ENCODE peak calls at places on chromosome 19, in five cellular contexts. N is tibial nerve; R is heart left ventricle; S is CD4-positive, CD25-positive, alpha-beta regulatory T cell; I is CD4-positive, alpha-beta memory T cell. U is an unnamed sample. For H3K4me1, the result is how much of the 10 kb centered on the place peaks cover.

GRCh38 chr19:38880882-38881609 is 3.0 kb upstream of the RINL start:
- DNase-seq in N (no peak), R (no peak), S (no peak), I (no peak), U (no peak)

GRCh38 chr19:23286477-23286876 is 36.3 kb upstream of the ZNF724 start:
- DNase-seq in N (no peak), R (no peak), S (no peak), I (no peak), U (no peak)

GRCh38 chr19:29683009-29683408 is 17.7 kb downstream of the PLEKHF1 start:
- DNase-seq in N (no peak), R (no peak), S (no peak), I (no peak), U (no peak)

GRCh38 chr19:32866564-32867265 is 2.9 kb downstream of the SLC7A9 start:
- DNase-seq in N (no peak), R (no peak), S (no peak), I (no peak), U (no peak)

GRCh38 chr19:38068851-38069250 is 155.2 kb downstream of the DPF1 start:
- DNase-seq in N (no peak), R (no peak), S (no peak), I (no peak), U (no peak)

GRCh38 chr19:28577199-28577598 is 635.8 kb downstream of the UQCRFS1 start:
- DNase-seq in N (no peak), R (no peak), S (no peak), I (no peak), U (no peak)

GRCh38 chr19:6087074-6087506 is 23.2 kb downstream of the RFX2 start:
- DNase-seq in N (no peak), R (no peak), S (no peak), I (no peak), U (no peak)

GRCh38 chr19:6060600-6061391 is 49.5 kb downstream of the RFX2 start:
- DNase-seq in N (no peak), R (no peak), S (no peak), I (no peak), U (no peak)

GRCh38 chr19:50414850-50415660 is 3.7 kb upstream of the SPIB start:
- DNase-seq in N (peak), R (peak), S (peak), I (peak), U (peak)

GRCh38 chr19:11096210-11096841 is 7.1 kb downstream of the LDLR start:
- DNase-seq in N (no peak), R (peak), S (peak), I (peak), U (peak)

GRCh38 chr19:38949580-38950367 is 19.0 kb downstream of the MRPS12 start:
- DNase-seq in N (peak), R (peak), S (peak), I (peak), U (peak)

GRCh38 chr19:50418186-50419021 is at the start of gene SPIB:
- DNase-seq in N (no peak), R (no peak), S (no peak), I (no peak), U (no peak)

GRCh38 chr19:42225718-42226292 is 5.7 kb downstream of the ZNF526 start:
- DNase-seq in N (no peak), R (no peak), S (no peak), I (no peak), U (no peak)

GRCh38 chr19:38839816-38840582 is 8.4 kb upstream of the ECH1 start:
- DNase-seq in N (no peak), R (peak), S (no peak), I (no peak), U (no peak)

GRCh38 chr19:2461751-2462634 is 5.2 kb upstream of the LMNB2 start:
- DNase-seq in N (no peak), R (peak), S (peak), I (peak), U (peak)
- H3K27ac ChIP-seq in N (no peak), R (no peak), S (peak), I (peak), U (no peak)

GRCh38 chr19:46620716-46621115 is 4.2 kb downstream of the PTGIR start:
- DNase-seq in N (no peak), R (peak), S (no peak), I (no peak), U (no peak)

GRCh38 chr19:46622118-46622446 is 2.8 kb downstream of the PTGIR start:
- DNase-seq in N (no peak), R (no peak), S (no peak), I (no peak), U (peak)

GRCh38 chr19:46618670-46619231 is 6.1 kb downstream of the PTGIR start:
- DNase-seq in N (no peak), R (peak), S (no peak), I (peak), U (no peak)

GRCh38 chr19:46621191-46622117 is 3.4 kb downstream of the PTGIR start:
- DNase-seq in N (no peak), R (peak), S (no peak), I (no peak), U (peak)

GRCh38 chr19:46620267-46620666 is 4.6 kb downstream of the PTGIR start:
- DNase-seq in N (no peak), R (no peak), S (no peak), I (no peak), U (no peak)
- H3K4me1 ChIP-seq in N (half or more), R (under half), S (half or more), I (half or more), U (half or more)

DNA sequence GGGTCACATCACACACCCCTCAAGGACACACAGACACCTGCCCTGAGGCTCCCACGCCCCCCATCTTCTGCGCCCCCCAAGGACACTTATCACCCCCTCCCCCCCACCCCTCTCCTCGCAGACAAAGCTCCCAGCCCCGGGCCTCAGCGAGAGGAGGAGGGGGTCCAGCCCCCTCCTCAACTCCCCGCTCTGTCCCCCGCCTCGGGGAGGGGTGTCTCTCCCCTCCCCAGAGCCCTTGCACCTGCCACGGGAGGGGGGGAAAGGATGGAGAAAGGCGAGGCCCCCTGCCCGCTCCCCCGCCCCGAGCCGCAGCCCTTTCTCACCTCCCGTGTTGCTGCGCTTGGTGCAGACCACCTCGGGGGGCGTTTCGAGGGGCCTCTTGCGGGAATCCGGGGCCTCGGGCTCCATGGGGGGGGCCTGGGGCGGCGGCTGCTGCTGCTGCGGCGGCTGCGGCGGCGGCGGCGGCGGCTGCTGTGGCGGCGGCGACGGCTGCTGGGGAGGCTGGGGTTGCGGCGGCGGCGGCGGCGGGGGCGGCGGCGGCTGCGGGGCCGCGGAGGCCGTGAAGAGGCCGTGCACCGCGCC is 630 bp downstream of the NOVA2 start:
- DNase-seq in N (no peak), R (no peak), S (no peak), I (no peak), U (no peak)
- H3K4me3 ChIP-seq in N (peak), R (peak), S (no peak), I (no peak), U (no peak)

GRCh38 chr19:1173160-1173844 is 766 bp downstream of the SBNO2 start:
- DNase-seq in N (no peak), R (peak), S (no peak), I (no peak), U (no peak)

GRCh38 chr19:1173845-1174809 is at the start of gene SBNO2:
- DNase-seq in N (peak), R (peak), S (peak), I (peak), U (peak)

GRCh38 chr19:1171755-1172352 is 2.2 kb downstream of the SBNO2 start:
- DNase-seq in N (no peak), R (no peak), S (no peak), I (no peak), U (no peak)

GRCh38 chr19:1170938-1171754 is 2.9 kb downstream of the SBNO2 start:
- DNase-seq in N (no peak), R (no peak), S (no peak), I (no peak), U (no peak)

GRCh38 chr19:1172353-1173159 is 1.5 kb downstream of the SBNO2 start:
- DNase-seq in N (peak), R (no peak), S (no peak), I (no peak), U (no peak)
- H3K27ac ChIP-seq in N (peak), R (peak), S (peak), I (peak), U (peak)

GRCh38 chr19:8462601-8463000 is 17.8 kb downstream of the HNRNPM start:
- DNase-seq in N (no peak), R (no peak), S (no peak), I (no peak), U (no peak)
- H3K4me1 ChIP-seq in N (under half), R (under half), S (under half), I (under half), U (under half)

DNA sequence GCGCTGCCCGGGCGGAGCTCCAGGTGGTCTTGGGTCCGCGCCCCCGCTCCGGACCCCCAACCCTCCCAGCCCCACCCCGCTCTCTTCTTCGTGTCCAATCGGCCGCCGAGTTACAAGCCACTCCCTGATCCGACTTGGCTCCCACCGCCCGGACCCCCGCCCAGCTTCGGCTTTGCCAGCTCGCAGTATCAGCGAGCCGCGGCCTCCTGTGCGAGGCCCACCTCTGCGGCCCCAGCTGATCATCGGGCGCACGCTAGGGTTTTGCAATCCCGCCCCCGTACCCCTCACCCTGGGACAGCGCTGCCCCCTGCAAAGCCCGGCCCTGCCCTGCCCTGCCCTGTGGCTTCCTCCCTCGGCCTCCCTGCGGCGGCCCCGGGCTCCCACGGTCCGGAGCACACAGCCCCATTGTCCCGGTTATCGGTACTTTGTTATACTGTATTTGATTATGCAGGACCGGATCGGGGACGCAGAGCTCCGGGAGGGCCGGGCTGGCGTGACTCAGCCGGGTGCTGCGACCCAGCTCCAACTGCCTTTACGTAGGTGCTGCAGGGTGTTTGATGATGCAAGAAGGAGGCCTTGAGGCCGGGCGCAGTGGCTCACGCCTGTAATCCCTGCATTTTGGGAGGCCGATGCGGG is 597 bp upstream of the LPAR2 start:
- DNase-seq in N (no peak), R (no peak), S (peak), I (peak), U (peak)
- H3K4me3 ChIP-seq in N (peak), R (peak), S (no peak), I (no peak), U (peak)

GRCh38 chr19:53810891-53811290 is 13.2 kb downstream of the NLRP12 start:
- DNase-seq in N (no peak), R (no peak), S (no peak), I (no peak), U (no peak)

GRCh38 chr19:53810187-53810546 is 13.9 kb downstream of the NLRP12 start:
- DNase-seq in N (no peak), R (no peak), S (no peak), I (no peak), U (no peak)

GRCh38 chr19:53809518-53810186 is 14.5 kb downstream of the NLRP12 start:
- DNase-seq in N (no peak), R (no peak), S (no peak), I (no peak), U (no peak)

GRCh38 chr19:53813996-53814395 is 10.1 kb downstream of the NLRP12 start:
- DNase-seq in N (no peak), R (no peak), S (no peak), I (no peak), U (no peak)

GRCh38 chr19:53812335-53812734 is 11.8 kb downstream of the NLRP12 start:
- DNase-seq in N (no peak), R (no peak), S (no peak), I (no peak), U (no peak)
- H3K27ac ChIP-seq in N (no peak), R (no peak), S (no peak), I (no peak), U (no peak)

GRCh38 chr19:13042443-13043130 is 47.3 kb downstream of the NFIX start:
- DNase-seq in N (no peak), R (no peak), S (no peak), I (no peak), U (no peak)
- H3K4me1 ChIP-seq in N (half or more), R (half or more), S (under half), I (under half), U (under half)

GRCh38 chr19:54203151-54203611 is 2.5 kb downstream of the RPS9 start:
- DNase-seq in N (no peak), R (no peak), S (no peak), I (no peak), U (no peak)
- H3K4me3 ChIP-seq in N (no peak), R (no peak), S (no peak), I (no peak), U (no peak)

GRCh38 chr19:16596399-16596798 is 24.2 kb upstream of the SLC35E1 start:
- DNase-seq in N (no peak), R (no peak), S (no peak), I (no peak), U (no peak)
- H3K27ac ChIP-seq in N (no peak), R (no peak), S (no peak), I (no peak), U (no peak)